ENCODE peak calls at places on chromosomes 6 and 20, in five cellular contexts. J is HCT116, X is K562, G is HepG2, T is SK-N-SH. I is an unnamed sample.

GRCh38 chr20:32112862-32113261 is 3.3 kb downstream of the TM9SF4 start:
- DNase-seq in J (no peak), X (no peak), G (no peak), T (no peak), I (no peak)

GRCh38 chr6:137234505-137234863 is 15.3 kb upstream of the IFNGR1 start:
- DNase-seq in J (no peak), X (no peak), G (no peak), T (no peak), I (no peak)

GRCh38 chr20:25360631-25361286 is 29.9 kb downstream of the ABHD12 start:
- DNase-seq in J (no peak), X (no peak), G (no peak), T (peak; percentile 23), I (no peak)

GRCh38 chr6:122803056-122803695 is 14.1 kb downstream of the SMPDL3A start:
- DNase-seq in J (no peak), X (no peak), G (no peak), T (no peak), I (no peak)

GRCh38 chr20:52731086-52731485 is 241.1 kb upstream of the TSHZ2 start:
- DNase-seq in J (no peak), X (no peak), G (no peak), T (no peak), I (peak; percentile 34)

GRCh38 chr6:167307342-167307955 is 16.3 kb downstream of the UNC93A start:
- DNase-seq in J (no peak), X (no peak), G (no peak), T (no peak), I (no peak)

GRCh38 chr20:54475334-54476287 is at the start of gene DOK5:
- DNase-seq in J (no peak), X (no peak), G (no peak), T (peak; percentile 24), I (no peak)

GRCh38 chr20:8527998-8528397 is 395.9 kb downstream of the PLCB1 start:
- DNase-seq in J (no peak), X (no peak), G (no peak), T (no peak), I (no peak)

GRCh38 chr20:32330555-32330897 is 27.6 kb upstream of the ASXL1 start:
- DNase-seq in J (no peak), X (no peak), G (no peak), T (no peak), I (no peak)

GRCh38 chr6:74044417-74045096 is 348.6 kb downstream of the CD109 start:
- DNase-seq in J (no peak), X (no peak), G (no peak), T (no peak), I (no peak)

GRCh38 chr6:159390384-159390783 is 221.2 kb downstream of the FNDC1 start:
- DNase-seq in J (no peak), X (no peak), G (no peak), T (no peak), I (no peak)

GRCh38 chr6:45741437-45742166 is 274.1 kb downstream of the CLIC5 start:
- DNase-seq in J (no peak), X (no peak), G (no peak), T (no peak), I (no peak)

GRCh38 chr6:114090626-114091025 is 119.7 kb upstream of the HDAC2 start:
- DNase-seq in J (no peak), X (no peak), G (no peak), T (no peak), I (no peak)

GRCh38 chr6:16698988-16699868 is 62.0 kb downstream of the ATXN1 start:
- DNase-seq in J (no peak), X (no peak), G (peak; percentile 94), T (no peak), I (no peak)

GRCh38 chr6:127186889-127187288 is 68.4 kb downstream of the RSPO3 start:
- DNase-seq in J (peak; percentile 37), X (peak; percentile 33), G (peak; percentile 41), T (peak; percentile 14), I (peak; percentile 24)

GRCh38 chr6:9502991-9503761 is 911.7 kb downstream of the TFAP2A start:
- DNase-seq in J (no peak), X (no peak), G (no peak), T (no peak), I (no peak)

GRCh38 chr6:14241255-14242070 is 123.9 kb downstream of the CD83 start:
- DNase-seq in J (no peak), X (no peak), G (no peak), T (no peak), I (no peak)

GRCh38 chr6:68333444-68333843 is 301.6 kb upstream of the ADGRB3 start:
- DNase-seq in J (no peak), X (no peak), G (no peak), T (peak; percentile 1), I (no peak)

GRCh38 chr6:31114540-31114876 is at the start of gene PSORS1C1:
- DNase-seq in J (peak; percentile 90), X (no peak), G (peak; percentile 49), T (no peak), I (no peak)

GRCh38 chr6:112282217-112282616 is 27.9 kb upstream of the LAMA4 start:
- DNase-seq in J (no peak), X (no peak), G (no peak), T (peak; percentile 53), I (no peak)

GRCh38 chr20:19815553-19815991 is 57.5 kb downstream of the RIN2 start:
- DNase-seq in J (peak; percentile 70), X (no peak), G (peak; percentile 70), T (no peak), I (no peak)

GRCh38 chr6:36947570-36948351 is 6.8 kb upstream of the PI16 start:
- DNase-seq in J (peak; percentile 39), X (no peak), G (no peak), T (no peak), I (peak; percentile 13)

GRCh38 chr20:44450279-44450937 is 25.3 kb upstream of the TTPAL start:
- DNase-seq in J (no peak), X (no peak), G (no peak), T (no peak), I (no peak)

GRCh38 chr20:53917145-53918009 is 153.0 kb downstream of the BCAS1 start:
- DNase-seq in J (no peak), X (peak; percentile 53), G (no peak), T (peak; percentile 73), I (no peak)

GRCh38 chr20:13671500-13672288 is 33.0 kb upstream of the TASP1 start:
- DNase-seq in J (no peak), X (no peak), G (no peak), T (no peak), I (no peak)

GRCh38 chr20:38156888-38157634 is 8.0 kb downstream of the TGM2 start:
- DNase-seq in J (no peak), X (peak; percentile 32), G (no peak), T (no peak), I (no peak)

GRCh38 chr6:53042112-53042511 is 23.1 kb upstream of the FBXO9 start:
- DNase-seq in J (peak; percentile 54), X (no peak), G (peak; percentile 35), T (no peak), I (no peak)

GRCh38 chr20:52619671-52620070 is 352.5 kb upstream of the TSHZ2 start:
- DNase-seq in J (no peak), X (no peak), G (no peak), T (no peak), I (no peak)

DNA sequence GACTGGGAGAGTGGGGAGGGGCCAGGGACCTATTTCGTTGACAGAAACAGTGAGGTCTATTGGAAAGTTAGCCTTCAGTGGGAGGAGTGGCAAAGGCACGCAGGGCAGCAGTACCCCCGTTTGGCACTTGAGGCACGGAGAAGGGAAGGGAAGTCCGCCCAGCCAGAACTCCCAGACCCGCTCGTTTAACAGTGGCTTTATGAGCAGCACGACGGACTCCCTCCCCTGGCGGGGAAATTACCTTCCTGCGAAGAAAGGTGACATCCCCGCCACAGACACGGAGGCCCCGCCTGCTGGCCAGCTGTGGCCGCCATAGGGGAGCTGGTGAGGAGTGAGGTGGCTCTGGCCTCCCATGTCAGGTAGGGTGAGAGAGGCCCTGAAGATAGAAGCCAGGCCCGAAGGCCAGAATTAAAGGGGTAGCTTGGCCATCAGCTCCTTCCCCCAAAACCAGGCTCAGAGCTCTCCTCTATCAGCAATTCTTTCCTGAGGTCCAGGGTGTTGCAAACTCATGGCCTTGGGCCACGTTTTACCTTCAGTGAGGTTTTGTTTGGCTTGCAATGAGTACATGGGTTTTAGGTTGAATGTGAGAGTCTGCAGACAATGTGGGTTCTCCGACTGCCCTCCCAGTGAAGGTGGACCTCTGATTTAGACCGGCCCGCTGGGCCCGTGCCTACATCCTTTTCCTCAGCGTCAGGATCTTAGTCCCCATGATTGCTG is 123.7 kb downstream of the MRPL14 start:
- DNase-seq in J (no peak), X (no peak), G (no peak), T (no peak), I (no peak)
- TF ChIP-seq JUND in J (no peak), X (no peak), G (no peak), T (no peak), I (no peak)

GRCh38 chr20:39876974-39877615 is 811.9 kb downstream of the MAFB start:
- DNase-seq in J (no peak), X (no peak), G (no peak), T (peak; percentile 12), I (no peak)

GRCh38 chr20:39879296-39879695 is 809.7 kb downstream of the MAFB start:
- DNase-seq in J (no peak), X (no peak), G (no peak), T (no peak), I (no peak)

GRCh38 chr20:39878321-39878720 is 810.7 kb downstream of the MAFB start:
- DNase-seq in J (no peak), X (no peak), G (no peak), T (no peak), I (no peak)

GRCh38 chr20:39877792-39878191 is 811.2 kb downstream of the MAFB start:
- DNase-seq in J (no peak), X (no peak), G (no peak), T (no peak), I (no peak)

DNA sequence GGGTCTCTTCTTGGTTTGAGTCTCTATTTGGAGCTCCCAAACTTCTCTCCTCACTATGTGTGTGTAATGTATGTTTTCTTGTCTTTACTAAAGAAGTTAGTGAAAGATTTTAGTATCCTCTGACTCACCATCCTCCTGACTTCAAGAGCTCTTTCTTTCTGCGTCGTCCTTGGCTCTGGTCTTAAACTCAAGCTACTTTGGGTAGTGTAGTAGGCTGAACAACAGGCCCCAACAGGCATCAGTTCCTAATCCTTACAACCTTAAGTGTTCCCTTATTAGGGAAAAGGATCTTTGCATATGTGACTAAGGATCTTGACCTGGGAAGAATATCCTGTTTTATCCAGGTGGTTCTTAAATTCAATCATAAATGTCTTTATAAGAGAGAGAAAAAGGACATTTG is 810.2 kb downstream of the MAFB start:
- DNase-seq in J (no peak), X (no peak), G (no peak), T (no peak), I (no peak)
- TF ChIP-seq JUND in J (no peak), X (no peak), G (no peak), T (no peak), I (no peak)

GRCh38 chr6:88910922-88911778 is 52.3 kb downstream of the RNGTT start:
- DNase-seq in J (no peak), X (no peak), G (no peak), T (no peak), I (no peak)
- TF ChIP-seq JUND in J (no peak), X (no peak), G (no peak), T (no peak), I (no peak)

GRCh38 chr6:144244688-144245087 is 40.4 kb upstream of the UTRN start:
- DNase-seq in J (no peak), X (no peak), G (no peak), T (no peak), I (no peak)

GRCh38 chr6:144252289-144252688 is 32.8 kb upstream of the UTRN start:
- DNase-seq in J (no peak), X (no peak), G (no peak), T (no peak), I (no peak)

GRCh38 chr6:144248470-144249301 is 36.4 kb upstream of the UTRN start:
- DNase-seq in J (no peak), X (no peak), G (no peak), T (no peak), I (no peak)

GRCh38 chr6:144248003-144248402 is 37.1 kb upstream of the UTRN start:
- DNase-seq in J (no peak), X (no peak), G (no peak), T (no peak), I (no peak)
- TF ChIP-seq JUND in J (no peak), X (no peak), G (no peak), T (no peak), I (no peak)

I was measured in T47D.